ENCODE peak calls at places on chromosomes 1 and 21, in four cellular contexts. A is GM12891, L is HepG2, F is SK-N-SH. U is an unnamed sample.

GRCh38 chr1:192589813-192590212 is 14.2 kb downstream of the RGS1 start:
- DNase-seq in A (no peak), L (no peak), F (no peak), U (no peak)

GRCh38 chr1:219876798-219877209 is 51.6 kb downstream of the SLC30A10 start:
- DNase-seq in A (no peak), L (peak), F (no peak), U (no peak)

GRCh38 chr1:3547055-3548005 is 64.0 kb downstream of the MEGF6 start:
- DNase-seq in A (no peak), L (no peak), F (no peak), U (no peak)

GRCh38 chr1:150072959-150073358 is 5.4 kb downstream of the VPS45 start:
- DNase-seq in A (no peak), L (no peak), F (peak), U (no peak)

GRCh38 chr1:162391790-162392563 is 10.4 kb downstream of the C1orf226 start:
- DNase-seq in A (peak), L (peak), F (peak), U (no peak)

GRCh38 chr21:39961251-39961650 is 94.0 kb downstream of the PCP4 start:
- DNase-seq in A (no peak), L (no peak), F (no peak), U (no peak)

GRCh38 chr1:147635342-147635741 is 35.0 kb downstream of the ACP6 start:
- DNase-seq in A (no peak), L (no peak), F (no peak), U (no peak)

GRCh38 chr1:1630965-1631792 is 794 bp upstream of the MMP23B start:
- DNase-seq in A (peak), L (no peak), F (peak), U (peak)

GRCh38 chr1:206685256-206685748 is 597 bp downstream of the MAPKAPK2 start:
- DNase-seq in A (peak), L (no peak), F (peak), U (peak)

GRCh38 chr1:204348722-204349121 is 11.0 kb downstream of the PLEKHA6 start:
- DNase-seq in A (no peak), L (peak), F (peak), U (no peak)
- TF ChIP-seq POLR2AphosphoS5 in A (no peak), L (no peak), F (no peak), U (no peak)

DNA sequence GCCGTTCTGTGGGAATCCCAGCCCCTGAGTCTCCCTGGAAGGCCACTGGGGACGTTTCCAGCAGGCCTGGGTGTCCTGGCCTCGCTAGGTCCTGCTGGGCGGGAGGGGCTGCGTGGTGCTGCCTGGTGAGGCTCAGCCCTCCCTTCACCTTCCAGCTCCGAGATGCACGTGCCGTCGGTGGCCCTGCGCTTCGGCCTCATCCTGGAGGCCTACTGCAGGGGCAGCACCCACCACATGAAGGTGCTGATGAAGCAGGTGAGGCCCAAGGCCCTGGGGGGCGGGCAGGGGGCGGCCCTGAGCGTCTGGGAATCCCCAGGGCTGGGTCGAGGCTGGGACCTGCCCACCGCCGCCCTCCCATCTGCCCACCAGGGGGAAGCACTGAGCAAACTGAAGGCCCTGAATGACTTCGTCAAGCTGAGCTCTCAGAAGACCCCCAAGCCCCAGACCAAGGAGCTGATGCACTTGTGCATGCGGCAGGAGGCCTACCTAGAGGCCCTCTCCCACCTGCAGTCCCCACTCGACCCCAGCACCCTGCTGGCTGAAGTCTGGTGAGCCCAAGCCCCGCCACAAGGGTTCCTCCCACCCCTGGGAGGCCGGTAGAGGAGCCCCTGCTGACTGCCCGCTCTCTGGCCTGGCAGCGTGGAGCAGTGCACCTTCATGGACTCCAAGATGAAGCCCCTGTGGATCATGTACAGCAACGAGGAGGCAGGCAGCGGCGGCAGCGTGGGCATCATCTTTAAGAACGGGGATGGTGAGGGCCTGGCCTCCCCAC is 70.3 kb downstream of the PIK3CD start:
- DNase-seq in A (peak), L (peak), F (peak), U (peak)
- TF ChIP-seq TAF1 in A (no peak), L (no peak), F (no peak), U (no peak)

DNA sequence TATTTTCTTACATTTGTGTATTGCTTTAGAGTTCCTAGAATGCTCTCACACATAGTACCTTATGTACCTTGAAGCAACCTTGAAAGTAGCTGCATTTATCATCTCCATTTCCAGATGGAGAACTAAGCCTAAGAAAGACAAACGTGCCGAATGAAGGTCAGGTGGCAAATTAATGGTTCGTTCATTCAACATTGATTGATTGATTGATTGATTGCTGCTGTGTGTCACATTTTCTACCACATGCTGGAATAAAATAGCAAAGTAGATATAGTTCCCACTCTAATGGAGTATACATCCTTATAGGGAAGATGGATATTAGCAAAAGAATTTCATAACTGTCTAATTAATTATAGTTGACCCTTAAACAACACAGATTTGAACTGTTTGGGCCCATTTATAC is 172.2 kb downstream of the SDCCAG8 start:
- DNase-seq in A (no peak), L (no peak), F (no peak), U (no peak)
- TF ChIP-seq POLR2AphosphoS5 in A (no peak), L (no peak), F (no peak), U (no peak)

GRCh38 chr21:21003701-21004100 is 5.5 kb downstream of the NCAM2 start:
- DNase-seq in A (no peak), L (peak), F (peak), U (no peak)
- TF ChIP-seq TAF1 in A (no peak), L (no peak), F (no peak), U (no peak)

GRCh38 chr1:35188578-35189392 is 4.2 kb downstream of the SFPQ start:
- DNase-seq in A (no peak), L (peak), F (no peak), U (no peak)
- TF ChIP-seq POLR2AphosphoS5 in A (peak), L (peak), F (no peak), U (peak)

GRCh38 chr1:51326839-51327238 is 3.5 kb downstream of the TTC39A start:
- DNase-seq in A (no peak), L (no peak), F (no peak), U (no peak)
- TF ChIP-seq TAF1 in A (no peak), L (no peak), F (no peak), U (no peak)

U was measured in GM12892.